ENCODE peak calls at places on chromosomes 2 and 18, in six cellular contexts. B is mesendoderm, J is neuronal stem cell, C is IMR-90, U is H1, W is mesenchymal stem cell. H is an unnamed sample.

GRCh38 chr2:211055438-211055837 is 499.0 kb downstream of the CPS1 start:
- DNase-seq in B (peak), J (no peak), C (no peak), U (peak), W (peak), H (peak)

GRCh38 chr18:12701161-12701560 is 1.4 kb downstream of the CEP76 start:
- DNase-seq in B (no peak), J (no peak), C (peak), U (no peak), W (no peak), H (no peak)

GRCh38 chr2:190819835-190820234 is 60.8 kb upstream of the GLS start:
- DNase-seq in B (no peak), J (no peak), C (peak), U (no peak), W (peak), H (no peak)

GRCh38 chr2:20151116-20151571 is 73.8 kb downstream of the SDC1 start:
- DNase-seq in B (no peak), J (no peak), C (no peak), U (no peak), W (no peak), H (peak)

GRCh38 chr18:51355841-51356240 is 158.4 kb upstream of the MEX3C start:
- DNase-seq in B (peak), J (no peak), C (no peak), U (no peak), W (no peak), H (no peak)

GRCh38 chr2:136932700-136933099 is 167.4 kb downstream of the THSD7B start:
- DNase-seq in B (peak), J (peak), C (no peak), U (peak), W (no peak), H (peak)

GRCh38 chr2:134648547-134648946 is 70.3 kb downstream of the TMEM163 start:
- DNase-seq in B (no peak), J (no peak), C (no peak), U (no peak), W (peak), H (no peak)

GRCh38 chr2:101790856-101791255 is 93.3 kb downstream of the MAP4K4 start:
- DNase-seq in B (no peak), J (no peak), C (peak), U (no peak), W (no peak), H (no peak)

GRCh38 chr2:101893676-101894381 is 97.9 kb upstream of the IL1R2 start:
- DNase-seq in B (peak), J (peak), C (no peak), U (peak), W (no peak), H (peak)

GRCh38 chr2:73359915-73360697 is 25.5 kb upstream of the ALMS1 start:
- DNase-seq in B (no peak), J (no peak), C (no peak), U (no peak), W (peak), H (no peak)

GRCh38 chr2:32760628-32761027 is 132.8 kb downstream of the TTC27 start:
- DNase-seq in B (no peak), J (no peak), C (no peak), U (no peak), W (no peak), H (no peak)

GRCh38 chr2:16014041-16014787 is 73.9 kb downstream of the MYCN start:
- DNase-seq in B (no peak), J (no peak), C (no peak), U (no peak), W (no peak), H (no peak)

GRCh38 chr2:72793798-72794447 is 31.9 kb downstream of the EXOC6B start:
- DNase-seq in B (peak), J (no peak), C (peak), U (no peak), W (peak), H (no peak)

GRCh38 chr2:221780281-221780688 is 208.2 kb upstream of the EPHA4 start:
- DNase-seq in B (peak), J (peak), C (peak), U (no peak), W (peak), H (no peak)

GRCh38 chr2:144460981-144461766 is 58.7 kb downstream of the ZEB2 start:
- DNase-seq in B (no peak), J (no peak), C (peak), U (no peak), W (no peak), H (no peak)

GRCh38 chr2:99689135-99689742 is 199.4 kb upstream of the REV1 start:
- DNase-seq in B (no peak), J (no peak), C (no peak), U (no peak), W (no peak), H (no peak)

GRCh38 chr18:36461551-36461987 is 164.1 kb downstream of the FHOD3 start:
- DNase-seq in B (no peak), J (no peak), C (no peak), U (peak), W (no peak), H (no peak)

GRCh38 chr2:217901826-217902225 is 101.0 kb downstream of the TNS1 start:
- DNase-seq in B (no peak), J (no peak), C (peak), U (no peak), W (peak), H (no peak)

GRCh38 chr18:35041752-35042379 is 653 bp downstream of the MAPRE2 start:
- DNase-seq in B (no peak), J (no peak), C (no peak), U (no peak), W (no peak), H (no peak)

GRCh38 chr2:239439383-239440315 is 38.8 kb upstream of the HDAC4 start:
- DNase-seq in B (no peak), J (no peak), C (no peak), U (no peak), W (no peak), H (no peak)

GRCh38 chr2:200586644-200586975 is 796 bp downstream of the AOX1 start:
- DNase-seq in B (no peak), J (no peak), C (no peak), U (no peak), W (no peak), H (no peak)

GRCh38 chr2:184030978-184031377 is 567.4 kb upstream of the ZNF804A start:
- DNase-seq in B (peak), J (no peak), C (no peak), U (no peak), W (no peak), H (no peak)

GRCh38 chr2:180943275-180943674 is 37.1 kb upstream of the UBE2E3 start:
- DNase-seq in B (no peak), J (no peak), C (no peak), U (no peak), W (no peak), H (no peak)

GRCh38 chr2:113273031-113273551 is 5.6 kb downstream of the PAX8 start:
- DNase-seq in B (peak), J (peak), C (peak), U (peak), W (peak), H (peak)

GRCh38 chr2:183010112-183010511 is 28.1 kb downstream of the NCKAP1 start:
- DNase-seq in B (peak), J (peak), C (peak), U (peak), W (peak), H (peak)

GRCh38 chr2:50512397-50512796 is 519.5 kb downstream of the NRXN1 start:
- DNase-seq in B (no peak), J (no peak), C (no peak), U (no peak), W (no peak), H (no peak)

GRCh38 chr2:205133544-205133943 is 548.8 kb upstream of the NRP2 start:
- DNase-seq in B (no peak), J (no peak), C (no peak), U (no peak), W (no peak), H (no peak)

GRCh38 chr2:47488870-47489584 is 86.1 kb downstream of the MSH2 start:
- DNase-seq in B (no peak), J (no peak), C (peak), U (no peak), W (peak), H (no peak)

GRCh38 chr2:146388757-146389156 is 1456.1 kb upstream of the ACVR2A start:
- DNase-seq in B (no peak), J (no peak), C (no peak), U (no peak), W (peak), H (no peak)

GRCh38 chr2:100704156-100704555 is 115.8 kb upstream of the NPAS2 start:
- DNase-seq in B (no peak), J (no peak), C (no peak), U (no peak), W (no peak), H (no peak)

GRCh38 chr2:173150087-173150486 is 74.4 kb downstream of the MAP3K20 start:
- DNase-seq in B (no peak), J (no peak), C (peak), U (no peak), W (peak), H (no peak)

GRCh38 chr18:78679061-78679460 is 300.6 kb upstream of the SALL3 start:
- DNase-seq in B (no peak), J (no peak), C (no peak), U (no peak), W (no peak), H (no peak)

GRCh38 chr18:26777316-26778053 is 88.0 kb downstream of the AQP4 start:
- DNase-seq in B (peak), J (no peak), C (no peak), U (no peak), W (no peak), H (peak)

GRCh38 chr2:165634855-165635254 is 159.2 kb downstream of the GALNT3 start:
- DNase-seq in B (peak), J (peak), C (peak), U (peak), W (peak), H (peak)

GRCh38 chr2:54615832-54616534 is 107.5 kb upstream of the EML6 start:
- DNase-seq in B (no peak), J (no peak), C (no peak), U (no peak), W (no peak), H (no peak)

DNA sequence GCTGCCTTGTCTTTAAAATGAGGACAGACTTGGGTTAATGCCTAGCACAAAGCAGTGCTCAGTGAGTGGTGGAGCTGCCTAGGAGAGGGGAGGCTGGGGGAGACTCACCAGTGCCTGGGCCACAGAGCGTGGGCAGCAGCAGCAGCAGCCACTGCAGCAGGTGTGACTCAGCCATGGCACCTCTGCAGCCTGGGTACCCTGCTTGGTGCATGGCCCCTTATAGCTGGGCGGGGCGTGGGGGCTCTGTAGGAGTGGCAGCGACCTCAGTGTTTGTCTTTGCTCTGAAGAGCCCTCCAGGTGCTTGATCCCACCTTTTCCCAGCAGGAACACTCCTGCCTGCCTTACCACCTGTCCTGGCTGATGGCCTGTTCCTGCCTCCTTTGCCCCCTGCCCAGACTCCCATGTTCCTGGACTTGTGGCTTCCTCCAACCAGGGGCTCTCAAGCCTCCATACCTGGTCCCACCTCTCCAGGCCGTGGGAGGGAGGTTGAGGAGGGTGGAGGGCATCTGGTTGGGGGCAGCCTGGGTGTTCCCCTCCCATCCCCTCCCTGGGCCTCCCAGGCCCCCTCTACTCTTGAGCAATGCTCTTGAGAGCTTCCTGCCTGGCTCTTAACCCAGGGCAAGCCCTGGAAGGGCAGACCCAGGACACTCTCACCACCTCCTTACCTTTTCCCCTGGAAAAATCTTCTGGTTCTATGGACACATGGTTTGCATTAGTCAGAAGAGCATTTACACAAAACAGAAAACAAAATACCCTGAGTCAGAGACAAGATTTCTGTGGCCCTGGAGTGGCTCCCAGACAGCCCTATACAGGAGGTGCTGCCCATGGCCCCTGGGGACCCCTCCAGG is at the start of gene SFTPB:
- DNase-seq in B (no peak), J (no peak), C (peak), U (no peak), W (no peak), H (no peak)
- H4K8ac ChIP-seq in B (no peak), J (no peak), C (no peak), U (no peak), W (no peak), H (no peak)

DNA sequence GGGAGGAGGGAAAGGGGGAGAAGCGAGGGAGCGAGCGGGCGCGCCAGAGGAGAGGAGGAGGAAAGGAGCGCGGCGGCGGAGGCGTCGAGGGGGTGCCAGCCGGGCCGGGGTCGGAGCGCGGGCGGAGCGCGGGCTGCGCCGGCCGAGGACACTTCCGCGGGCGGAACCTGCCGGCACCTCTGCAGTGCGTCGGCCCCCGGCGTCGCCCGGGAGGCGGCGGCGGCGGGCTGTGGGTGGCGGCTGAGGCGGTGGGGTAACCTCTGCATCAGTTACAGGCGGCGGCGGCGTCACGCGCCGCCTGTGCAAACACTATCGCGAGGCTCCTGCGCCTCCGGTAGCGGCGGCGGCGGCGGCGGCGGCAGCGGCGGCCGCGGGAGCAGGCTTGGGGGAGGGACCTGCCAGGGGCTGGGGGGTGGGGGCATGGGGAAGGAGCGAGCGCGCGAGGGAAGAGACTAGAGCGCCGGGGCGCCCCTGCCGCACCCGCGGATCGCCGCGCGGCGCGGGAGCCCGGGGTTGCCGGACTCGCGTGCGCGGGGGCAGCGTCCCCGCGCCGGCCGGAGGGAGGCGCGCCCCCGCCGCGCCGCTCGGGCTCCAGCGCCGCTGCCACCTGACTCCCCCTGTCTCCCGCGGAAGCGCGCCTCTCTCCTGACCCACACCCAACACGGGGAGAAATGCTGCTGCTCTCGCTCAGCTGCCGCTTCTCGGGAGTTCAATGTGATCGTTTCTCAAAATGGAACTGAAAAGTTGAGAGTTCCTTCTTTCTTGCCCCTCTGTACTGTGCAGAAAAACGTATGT is at the start of gene TLK1:
- DNase-seq in B (peak), J (peak), C (peak), U (peak), W (peak), H (peak)
- H4K8ac ChIP-seq in B (peak), J (no peak), C (peak), U (peak), W (peak), H (no peak)

GRCh38 chr2:138630164-138630563 is 128.6 kb downstream of the SPOPL start:
- DNase-seq in B (peak), J (no peak), C (no peak), U (no peak), W (no peak), H (no peak)
- H4K8ac ChIP-seq in B (no peak), J (no peak), C (no peak), U (no peak), W (no peak), H (no peak)

GRCh38 chr18:23133860-23134779 is 1.2 kb upstream of the CABLES1 start:
- DNase-seq in B (peak), J (no peak), C (no peak), U (peak), W (no peak), H (peak)

GRCh38 chr18:23137093-23137640 is 1.9 kb downstream of the CABLES1 start:
- DNase-seq in B (peak), J (peak), C (no peak), U (no peak), W (peak), H (peak)

GRCh38 chr18:23134780-23135678 is at the start of gene CABLES1:
- DNase-seq in B (peak), J (peak), C (peak), U (peak), W (peak), H (peak)

GRCh38 chr18:23136326-23137092 is 1.2 kb downstream of the CABLES1 start:
- DNase-seq in B (peak), J (peak), C (no peak), U (no peak), W (peak), H (peak)

DNA sequence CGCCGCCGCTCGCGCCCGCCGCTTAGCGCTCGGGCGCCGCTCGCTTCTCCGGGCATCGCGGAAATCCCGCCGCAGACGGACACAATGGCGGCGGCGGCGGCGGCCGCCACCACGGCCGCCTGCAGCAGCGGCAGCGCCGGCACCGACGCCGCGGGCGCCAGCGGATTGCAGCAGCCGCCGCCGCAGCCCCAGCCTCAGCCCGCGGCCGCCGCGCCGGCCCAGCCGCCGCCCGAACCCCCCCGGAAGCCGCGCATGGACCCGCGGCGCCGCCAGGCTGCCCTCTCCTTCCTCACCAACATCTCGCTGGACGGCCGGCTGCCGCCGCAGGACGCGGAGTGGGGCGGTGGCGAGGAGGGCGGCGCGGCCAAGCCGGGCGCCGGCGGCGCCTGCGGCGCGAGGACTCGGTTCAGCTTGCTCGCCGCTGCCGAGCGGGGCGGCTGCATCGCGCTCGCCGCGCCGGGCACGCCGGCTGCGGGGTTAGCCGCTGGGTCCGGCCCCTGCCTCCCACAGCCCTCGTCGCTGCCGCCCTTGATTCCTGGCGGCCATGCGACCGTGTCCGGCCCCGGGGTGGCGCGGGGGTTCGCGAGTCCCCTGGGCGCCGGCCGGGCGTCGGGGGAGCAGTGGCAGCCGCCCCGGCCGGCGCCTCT is 517 bp downstream of the CABLES1 start:
- DNase-seq in B (peak), J (peak), C (no peak), U (no peak), W (peak), H (no peak)
- H4K8ac ChIP-seq in B (peak), J (no peak), C (no peak), U (peak), W (peak), H (no peak)

GRCh38 chr2:233469261-233470006 is 97.1 kb downstream of the USP40 start:
- DNase-seq in B (no peak), J (no peak), C (no peak), U (no peak), W (no peak), H (no peak)

GRCh38 chr2:233470007-233470687 is 96.4 kb downstream of the USP40 start:
- DNase-seq in B (no peak), J (no peak), C (no peak), U (no peak), W (no peak), H (no peak)

GRCh38 chr2:233471291-233472035 is 95.1 kb downstream of the USP40 start:
- DNase-seq in B (no peak), J (no peak), C (no peak), U (no peak), W (no peak), H (no peak)

GRCh38 chr2:233468746-233469110 is 97.9 kb downstream of the USP40 start:
- DNase-seq in B (no peak), J (no peak), C (no peak), U (no peak), W (no peak), H (no peak)

GRCh38 chr2:233470839-233471238 is 95.7 kb downstream of the USP40 start:
- DNase-seq in B (no peak), J (no peak), C (no peak), U (no peak), W (no peak), H (no peak)
- H4K8ac ChIP-seq in B (no peak), J (no peak), C (no peak), U (no peak), W (no peak), H (no peak)

GRCh38 chr2:196123679-196124373 is 47.6 kb downstream of the STK17B start:
- DNase-seq in B (peak), J (no peak), C (peak), U (no peak), W (peak), H (no peak)
- H4K8ac ChIP-seq in B (no peak), J (no peak), C (peak), U (no peak), W (peak), H (no peak)

GRCh38 chr18:46859855-46860254 is 57.5 kb downstream of the PIAS2 start:
- DNase-seq in B (no peak), J (no peak), C (peak), U (no peak), W (no peak), H (no peak)
- H4K8ac ChIP-seq in B (no peak), J (no peak), C (no peak), U (no peak), W (no peak), H (no peak)

GRCh38 chr2:189669913-189670312 is 4.6 kb upstream of the ANKAR start:
- DNase-seq in B (no peak), J (no peak), C (no peak), U (no peak), W (no peak), H (no peak)
- H4K8ac ChIP-seq in B (no peak), J (no peak), C (no peak), U (no peak), W (no peak), H (no peak)

GRCh38 chr2:227796044-227796780 is 17.4 kb upstream of the CCL20 start:
- DNase-seq in B (no peak), J (no peak), C (no peak), U (no peak), W (no peak), H (no peak)
- H4K8ac ChIP-seq in B (no peak), J (no peak), C (no peak), U (no peak), W (no peak), H (no peak)

H was measured in H9.